ENCODE peak calls at places on chromosomes 2 and 18, in four cellular contexts. M is Kasumi-1, Y is NCI-H748 treated with DMSO at 0.1 percent for 48 hours, C is uterus. S is an unnamed sample.

GRCh38 chr2:14634885-14635871 is 2.7 kb downstream of the LRATD1 start:
- DNase-seq in C (peak; percentile 68), M (no peak), Y (peak; percentile 88), S (peak; percentile 51)

GRCh38 chr2:120520929-120521912 is 175.3 kb downstream of the INHBB start:
- DNase-seq in M (peak; percentile 9), Y (peak; percentile 59), C (no peak), S (no peak)

GRCh38 chr2:75571730-75572430 is 11.1 kb upstream of the EVA1A start:
- DNase-seq in M (no peak), C (no peak), Y (no peak), S (no peak)

GRCh38 chr2:240255811-240256703 is 115.6 kb upstream of the OTOS start:
- DNase-seq in C (no peak), Y (no peak), M (no peak), S (no peak)

GRCh38 chr2:219245899-219246230 is 586 bp downstream of the STK16 start:
- DNase-seq in Y (no peak), M (no peak), C (no peak), S (no peak)

GRCh38 chr18:36628435-36629094 is 200.2 kb downstream of the TPGS2 start:
- DNase-seq in M (no peak), Y (no peak), C (no peak), S (no peak)

GRCh38 chr2:126658910-126659613 is 3.1 kb downstream of the GYPC start:
- DNase-seq in M (peak; percentile 59), C (peak; percentile 64), Y (no peak), S (peak; percentile 31)

GRCh38 chr2:85584354-85584856 is at the start of gene VAMP5:
- DNase-seq in C (no peak), Y (no peak), M (no peak), S (no peak)

GRCh38 chr2:165163771-165164170 is 40.1 kb downstream of the SCN3A start:
- DNase-seq in C (no peak), Y (no peak), M (no peak), S (no peak)

GRCh38 chr2:230928701-230929380 is 3.8 kb upstream of the GPR55 start:
- DNase-seq in C (no peak), Y (no peak), M (no peak), S (no peak)

GRCh38 chr2:240480834-240481623 is 45.6 kb downstream of the GPC1 start:
- DNase-seq in M (no peak), C (no peak), Y (no peak), S (no peak)

GRCh38 chr2:62923242-62923641 is 127.4 kb upstream of the OTX1 start:
- DNase-seq in C (no peak), M (no peak), Y (no peak), S (no peak)

GRCh38 chr2:210553371-210553770 is 3.0 kb upstream of the CPS1 start:
- DNase-seq in M (no peak), Y (no peak), C (no peak), S (no peak)

GRCh38 chr2:100013892-100014677 is 128.3 kb downstream of the AFF3 start:
- DNase-seq in M (no peak), Y (no peak), C (peak; percentile 83), S (no peak)

GRCh38 chr2:101479328-101479727 is 4.4 kb upstream of the RFX8 start:
- DNase-seq in M (no peak), Y (peak; percentile 38), C (no peak), S (no peak)